ENCODE peak calls at places on chromosomes 6 and 20, in nine cellular contexts. One of them, this sample, is unnamed.
A peak's percentile ranks its signal among the peaks of the same experiment; 100 is the strongest.

GRCh38 chr20:4782373-4782772 is 60.7 kb downstream of the PRND start:
- DNase-seq in sigmoid colon: no peak
- DNase-seq in heart left ventricle: no peak
- DNase-seq in HCT116: no peak
- DNase-seq in upper lobe of right lung: no peak
- DNase-seq in lung: no peak
- DNase-seq in epithelial cell of esophagus: no peak
- DNase-seq in uterus: no peak
- DNase-seq in stomach: no peak
- DNase-seq in this sample: no peak

GRCh38 chr6:33147807-33148666 is 44.2 kb downstream of the COL11A2 start:
- DNase-seq in epithelial cell of esophagus: peak; percentile 56
- DNase-seq in HCT116: peak; percentile 54
- DNase-seq in uterus: no peak
- DNase-seq in heart left ventricle: no peak
- DNase-seq in lung: no peak
- DNase-seq in upper lobe of right lung: no peak
- DNase-seq in stomach: no peak
- DNase-seq in sigmoid colon: no peak
- DNase-seq in this sample: no peak

GRCh38 chr20:48186915-48187314 is 401.6 kb upstream of the SULF2 start:
- DNase-seq in upper lobe of right lung: no peak
- DNase-seq in sigmoid colon: no peak
- DNase-seq in uterus: no peak
- DNase-seq in HCT116: no peak
- DNase-seq in epithelial cell of esophagus: peak; percentile 64
- DNase-seq in lung: no peak
- DNase-seq in stomach: no peak
- DNase-seq in heart left ventricle: no peak
- DNase-seq in this sample: no peak

GRCh38 chr6:130760006-130760405 is 67.2 kb upstream of the SMLR1 start:
- DNase-seq in sigmoid colon: no peak
- DNase-seq in HCT116: peak; percentile 44
- DNase-seq in heart left ventricle: no peak
- DNase-seq in stomach: no peak
- DNase-seq in lung: no peak
- DNase-seq in upper lobe of right lung: no peak
- DNase-seq in epithelial cell of esophagus: peak; percentile 60
- DNase-seq in uterus: no peak
- DNase-seq in this sample: no peak

GRCh38 chr6:110325197-110325596 is 33.0 kb downstream of the METTL24 start:
- DNase-seq in heart left ventricle: no peak
- DNase-seq in stomach: no peak
- DNase-seq in uterus: no peak
- DNase-seq in HCT116: no peak
- DNase-seq in sigmoid colon: peak; percentile 77
- DNase-seq in epithelial cell of esophagus: peak; percentile 13
- DNase-seq in upper lobe of right lung: no peak
- DNase-seq in lung: no peak
- DNase-seq in this sample: no peak

GRCh38 chr6:126176266-126176665 is 163.6 kb upstream of the CENPW start:
- DNase-seq in epithelial cell of esophagus: no peak
- DNase-seq in stomach: no peak
- DNase-seq in heart left ventricle: no peak
- DNase-seq in sigmoid colon: no peak
- DNase-seq in uterus: no peak
- DNase-seq in lung: no peak
- DNase-seq in HCT116: no peak
- DNase-seq in upper lobe of right lung: no peak
- DNase-seq in this sample: no peak

GRCh38 chr20:21618697-21619421 is 86.6 kb upstream of the PAX1 start:
- DNase-seq in HCT116: no peak
- DNase-seq in heart left ventricle: no peak
- DNase-seq in stomach: no peak
- DNase-seq in upper lobe of right lung: no peak
- DNase-seq in epithelial cell of esophagus: no peak
- DNase-seq in sigmoid colon: no peak
- DNase-seq in uterus: no peak
- DNase-seq in lung: no peak
- DNase-seq in this sample: no peak

GRCh38 chr20:14724465-14724864 is 387.1 kb upstream of the FLRT3 start:
- DNase-seq in uterus: no peak
- DNase-seq in upper lobe of right lung: no peak
- DNase-seq in sigmoid colon: no peak
- DNase-seq in HCT116: no peak
- DNase-seq in lung: no peak
- DNase-seq in epithelial cell of esophagus: no peak
- DNase-seq in stomach: no peak
- DNase-seq in heart left ventricle: no peak
- DNase-seq in this sample: no peak

GRCh38 chr6:72579865-72580264 is 42.0 kb upstream of the KCNQ5 start:
- DNase-seq in HCT116: no peak
- DNase-seq in upper lobe of right lung: no peak
- DNase-seq in heart left ventricle: no peak
- DNase-seq in lung: no peak
- DNase-seq in stomach: no peak
- DNase-seq in epithelial cell of esophagus: peak; percentile 66
- DNase-seq in uterus: no peak
- DNase-seq in sigmoid colon: no peak
- DNase-seq in this sample: no peak

GRCh38 chr6:121055572-121056163 is 278.6 kb downstream of the TBC1D32 start:
- DNase-seq in stomach: no peak
- DNase-seq in lung: no peak
- DNase-seq in sigmoid colon: no peak
- DNase-seq in HCT116: peak; percentile 10
- DNase-seq in heart left ventricle: no peak
- DNase-seq in uterus: no peak
- DNase-seq in upper lobe of right lung: no peak
- DNase-seq in epithelial cell of esophagus: peak; percentile 55
- DNase-seq in this sample: no peak

GRCh38 chr6:116005508-116005855 is 55.2 kb downstream of the FRK start:
- DNase-seq in sigmoid colon: no peak
- DNase-seq in lung: no peak
- DNase-seq in uterus: no peak
- DNase-seq in heart left ventricle: no peak
- DNase-seq in epithelial cell of esophagus: no peak
- DNase-seq in HCT116: no peak
- DNase-seq in stomach: no peak
- DNase-seq in upper lobe of right lung: no peak
- DNase-seq in this sample: no peak

GRCh38 chr6:5215181-5215580 is 45.6 kb downstream of the LYRM4 start:
- DNase-seq in lung: no peak
- DNase-seq in epithelial cell of esophagus: no peak
- DNase-seq in upper lobe of right lung: no peak
- DNase-seq in stomach: no peak
- DNase-seq in uterus: no peak
- DNase-seq in heart left ventricle: no peak
- DNase-seq in sigmoid colon: no peak
- DNase-seq in HCT116: no peak
- DNase-seq in this sample: no peak

GRCh38 chr6:5219292-5219691 is 41.5 kb downstream of the LYRM4 start:
- DNase-seq in HCT116: no peak
- DNase-seq in epithelial cell of esophagus: peak; percentile 22
- DNase-seq in heart left ventricle: no peak
- DNase-seq in upper lobe of right lung: no peak
- DNase-seq in lung: no peak
- DNase-seq in uterus: no peak
- DNase-seq in sigmoid colon: no peak
- DNase-seq in stomach: no peak
- DNase-seq in this sample: no peak

GRCh38 chr6:5223309-5223708 is 37.4 kb downstream of the LYRM4 start:
- DNase-seq in epithelial cell of esophagus: no peak
- DNase-seq in stomach: no peak
- DNase-seq in sigmoid colon: no peak
- DNase-seq in uterus: no peak
- DNase-seq in upper lobe of right lung: no peak
- DNase-seq in heart left ventricle: no peak
- DNase-seq in lung: no peak
- DNase-seq in HCT116: no peak
- DNase-seq in this sample: no peak

GRCh38 chr6:5215799-5216198 is 45.0 kb downstream of the LYRM4 start:
- DNase-seq in uterus: no peak
- DNase-seq in HCT116: no peak
- DNase-seq in lung: no peak
- DNase-seq in stomach: no peak
- DNase-seq in epithelial cell of esophagus: no peak
- DNase-seq in heart left ventricle: no peak
- DNase-seq in sigmoid colon: no peak
- DNase-seq in upper lobe of right lung: no peak
- DNase-seq in this sample: no peak

GRCh38 chr6:5220436-5220835 is 40.3 kb downstream of the LYRM4 start:
- DNase-seq in uterus: no peak
- DNase-seq in sigmoid colon: no peak
- DNase-seq in epithelial cell of esophagus: no peak
- DNase-seq in stomach: no peak
- DNase-seq in upper lobe of right lung: no peak
- DNase-seq in lung: no peak
- DNase-seq in heart left ventricle: no peak
- DNase-seq in HCT116: no peak
- DNase-seq in this sample: no peak
- TF ChIP-seq CTCF in uterus: no peak
- TF ChIP-seq CTCF in sigmoid colon: no peak
- TF ChIP-seq CTCF in epithelial cell of esophagus: peak; percentile 8
- TF ChIP-seq CTCF in stomach: no peak
- TF ChIP-seq CTCF in upper lobe of right lung: no peak
- TF ChIP-seq CTCF in lung: no peak
- TF ChIP-seq CTCF in heart left ventricle: no peak
- TF ChIP-seq CTCF in HCT116: no peak
- TF ChIP-seq CTCF in this sample: no peak

GRCh38 chr6:19535351-19535750 is 301.8 kb upstream of the ID4 start:
- DNase-seq in stomach: no peak
- DNase-seq in lung: no peak
- DNase-seq in HCT116: no peak
- DNase-seq in epithelial cell of esophagus: no peak
- DNase-seq in heart left ventricle: no peak
- DNase-seq in upper lobe of right lung: no peak
- DNase-seq in uterus: no peak
- DNase-seq in sigmoid colon: no peak
- DNase-seq in this sample: no peak

GRCh38 chr6:19538086-19538485 is 299.1 kb upstream of the ID4 start:
- DNase-seq in lung: peak; percentile 29
- DNase-seq in epithelial cell of esophagus: peak; percentile 95
- DNase-seq in stomach: peak; percentile 80
- DNase-seq in sigmoid colon: no peak
- DNase-seq in HCT116: no peak
- DNase-seq in uterus: no peak
- DNase-seq in heart left ventricle: no peak
- DNase-seq in upper lobe of right lung: no peak
- DNase-seq in this sample: no peak

DNA sequence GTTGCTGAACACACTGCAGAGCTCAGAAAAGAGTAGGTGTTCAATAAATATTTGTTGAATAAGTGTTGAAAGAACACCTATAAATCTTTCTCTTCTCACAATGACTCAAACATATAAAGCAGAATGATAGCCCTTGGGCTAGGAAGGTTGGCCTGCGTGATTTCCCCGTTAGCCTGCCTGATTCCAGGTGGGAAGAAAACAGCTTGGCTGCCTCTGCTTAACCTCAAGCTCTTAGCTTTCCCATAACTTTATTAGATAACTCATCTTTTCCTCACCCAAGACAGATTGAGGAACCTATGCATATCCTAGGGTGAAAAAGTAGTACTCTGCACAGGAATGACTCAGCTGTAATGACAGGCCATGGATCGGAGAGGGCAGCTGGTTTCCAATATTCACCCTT is 300.3 kb upstream of the ID4 start:
- DNase-seq in heart left ventricle: no peak
- DNase-seq in lung: no peak
- DNase-seq in sigmoid colon: no peak
- DNase-seq in upper lobe of right lung: no peak
- DNase-seq in uterus: no peak
- DNase-seq in HCT116: no peak
- DNase-seq in epithelial cell of esophagus: peak; percentile 20
- DNase-seq in stomach: no peak
- DNase-seq in this sample: no peak
- TF ChIP-seq CTCF in heart left ventricle: no peak
- TF ChIP-seq CTCF in lung: no peak
- TF ChIP-seq CTCF in sigmoid colon: no peak
- TF ChIP-seq CTCF in upper lobe of right lung: no peak
- TF ChIP-seq CTCF in uterus: no peak
- TF ChIP-seq CTCF in HCT116: no peak
- TF ChIP-seq CTCF in epithelial cell of esophagus: no peak
- TF ChIP-seq CTCF in stomach: no peak
- TF ChIP-seq CTCF in this sample: no peak

GRCh38 chr6:54244430-54244829 is 63.8 kb upstream of the TINAG start:
- DNase-seq in sigmoid colon: no peak
- DNase-seq in stomach: no peak
- DNase-seq in heart left ventricle: no peak
- DNase-seq in uterus: no peak
- DNase-seq in epithelial cell of esophagus: peak; percentile 48
- DNase-seq in upper lobe of right lung: no peak
- DNase-seq in lung: no peak
- DNase-seq in HCT116: peak; percentile 23
- DNase-seq in this sample: no peak
- TF ChIP-seq CTCF in sigmoid colon: no peak
- TF ChIP-seq CTCF in stomach: peak; percentile 46
- TF ChIP-seq CTCF in heart left ventricle: peak; percentile 60
- TF ChIP-seq CTCF in uterus: no peak
- TF ChIP-seq CTCF in epithelial cell of esophagus: peak; percentile 61
- TF ChIP-seq CTCF in upper lobe of right lung: peak; percentile 40
- TF ChIP-seq CTCF in lung: no peak
- TF ChIP-seq CTCF in HCT116: peak; percentile 40
- TF ChIP-seq CTCF in this sample: peak; percentile 72

GRCh38 chr6:56758120-56758519 is 115.4 kb upstream of the DST start:
- DNase-seq in upper lobe of right lung: no peak
- DNase-seq in sigmoid colon: no peak
- DNase-seq in epithelial cell of esophagus: no peak
- DNase-seq in HCT116: no peak
- DNase-seq in uterus: no peak
- DNase-seq in stomach: no peak
- DNase-seq in heart left ventricle: no peak
- DNase-seq in lung: peak; percentile 40
- DNase-seq in this sample: no peak

GRCh38 chr6:56756791-56757582 is 114.3 kb upstream of the DST start:
- DNase-seq in lung: no peak
- DNase-seq in upper lobe of right lung: no peak
- DNase-seq in HCT116: no peak
- DNase-seq in uterus: no peak
- DNase-seq in stomach: no peak
- DNase-seq in sigmoid colon: no peak
- DNase-seq in heart left ventricle: no peak
- DNase-seq in epithelial cell of esophagus: no peak
- DNase-seq in this sample: no peak

GRCh38 chr6:56756219-56756789 is 113.6 kb upstream of the DST start:
- DNase-seq in heart left ventricle: no peak
- DNase-seq in epithelial cell of esophagus: no peak
- DNase-seq in stomach: peak; percentile 34
- DNase-seq in upper lobe of right lung: no peak
- DNase-seq in lung: no peak
- DNase-seq in HCT116: no peak
- DNase-seq in sigmoid colon: no peak
- DNase-seq in uterus: no peak
- DNase-seq in this sample: no peak

GRCh38 chr6:56758553-56758952 is 115.9 kb upstream of the DST start:
- DNase-seq in HCT116: no peak
- DNase-seq in sigmoid colon: no peak
- DNase-seq in uterus: no peak
- DNase-seq in lung: no peak
- DNase-seq in upper lobe of right lung: no peak
- DNase-seq in stomach: no peak
- DNase-seq in heart left ventricle: no peak
- DNase-seq in epithelial cell of esophagus: no peak
- DNase-seq in this sample: no peak

GRCh38 chr6:56757585-56757984 is 114.9 kb upstream of the DST start:
- DNase-seq in upper lobe of right lung: no peak
- DNase-seq in sigmoid colon: peak; percentile 64
- DNase-seq in HCT116: no peak
- DNase-seq in lung: peak; percentile 52
- DNase-seq in epithelial cell of esophagus: peak; percentile 78
- DNase-seq in uterus: no peak
- DNase-seq in stomach: peak; percentile 69
- DNase-seq in heart left ventricle: no peak
- DNase-seq in this sample: no peak
- TF ChIP-seq CTCF in upper lobe of right lung: peak; percentile 47
- TF ChIP-seq CTCF in sigmoid colon: peak; percentile 20
- TF ChIP-seq CTCF in HCT116: peak; percentile 79
- TF ChIP-seq CTCF in lung: peak; percentile 7
- TF ChIP-seq CTCF in epithelial cell of esophagus: peak; percentile 73
- TF ChIP-seq CTCF in uterus: no peak
- TF ChIP-seq CTCF in stomach: peak; percentile 29
- TF ChIP-seq CTCF in heart left ventricle: peak; percentile 54
- TF ChIP-seq CTCF in this sample: peak; percentile 44